ENCODE peak calls at places on chromosomes 5 and 9, in seven cellular contexts. A is IMR-90, M is neuronal stem cell, G is mesendoderm, B is trophoblast cell, W is H1, I is mesenchymal stem cell. C is an unnamed sample.

GRCh38 chr9:129465834-129466535 is 154.9 kb downstream of the C9orf50 start:
- DNase-seq in W (no peak), B (peak; percentile 63), A (no peak), I (no peak), M (no peak), G (no peak), C (no peak)

GRCh38 chr9:35757527-35758275 is 3.6 kb upstream of the MSMP start:
- DNase-seq in B (no peak), I (peak; percentile 11), A (no peak), M (no peak), W (no peak), G (peak; percentile 75), C (no peak)

GRCh38 chr9:134243778-134244467 is 79.6 kb upstream of the RNU6ATAC start:
- DNase-seq in G (no peak), B (peak; percentile 41), I (peak; percentile 58), W (no peak), M (no peak), A (peak; percentile 59), C (no peak)

GRCh38 chr9:6955251-6955921 is 197.6 kb downstream of the KDM4C start:
- DNase-seq in M (peak; percentile 48), A (peak; percentile 77), W (no peak), G (peak; percentile 13), B (no peak), I (peak; percentile 64), C (no peak)

GRCh38 chr5:137122075-137122474 is 377.1 kb downstream of the SPOCK1 start:
- DNase-seq in A (peak; percentile 34), M (no peak), G (no peak), B (no peak), W (no peak), I (no peak), C (no peak)

GRCh38 chr5:173523388-173523787 is 93.1 kb downstream of the BOD1 start:
- DNase-seq in A (no peak), W (no peak), G (no peak), I (no peak), B (no peak), M (no peak), C (no peak)

GRCh38 chr5:169702726-169703481 is 65.8 kb downstream of the DOCK2 start:
- DNase-seq in W (no peak), M (no peak), I (peak; percentile 43), A (no peak), B (no peak), G (peak; percentile 11), C (no peak)

GRCh38 chr9:135282001-135282731 is 194.7 kb downstream of the OLFM1 start:
- DNase-seq in I (no peak), M (no peak), G (no peak), W (no peak), B (no peak), A (no peak), C (no peak)

GRCh38 chr9:91589101-91589553 is 165.5 kb upstream of the NFIL3 start:
- DNase-seq in M (no peak), G (no peak), I (peak; percentile 30), W (no peak), B (peak; percentile 4), A (peak; percentile 88), C (no peak)

GRCh38 chr5:9483779-9484178 is 62.1 kb downstream of the SEMA5A start:
- DNase-seq in I (peak; percentile 64), B (no peak), W (no peak), M (no peak), A (peak; percentile 48), G (no peak), C (no peak)

GRCh38 chr9:92592537-92592936 is 56.7 kb upstream of the ECM2 start:
- DNase-seq in A (no peak), W (no peak), G (no peak), M (no peak), B (no peak), I (no peak), C (no peak)

GRCh38 chr5:170737591-170737990 is 45.9 kb upstream of the GABRP start:
- DNase-seq in G (no peak), B (no peak), W (no peak), A (no peak), I (no peak), M (no peak), C (no peak)

GRCh38 chr5:143436871-143437270 is 33.4 kb upstream of the NR3C1 start:
- DNase-seq in B (no peak), G (no peak), I (no peak), W (no peak), M (no peak), A (peak; percentile 7), C (no peak)

GRCh38 chr9:94507531-94508258 is 47.2 kb upstream of the PCAT7 start:
- DNase-seq in B (no peak), A (no peak), I (no peak), W (no peak), G (no peak), M (no peak), C (no peak)

DNA sequence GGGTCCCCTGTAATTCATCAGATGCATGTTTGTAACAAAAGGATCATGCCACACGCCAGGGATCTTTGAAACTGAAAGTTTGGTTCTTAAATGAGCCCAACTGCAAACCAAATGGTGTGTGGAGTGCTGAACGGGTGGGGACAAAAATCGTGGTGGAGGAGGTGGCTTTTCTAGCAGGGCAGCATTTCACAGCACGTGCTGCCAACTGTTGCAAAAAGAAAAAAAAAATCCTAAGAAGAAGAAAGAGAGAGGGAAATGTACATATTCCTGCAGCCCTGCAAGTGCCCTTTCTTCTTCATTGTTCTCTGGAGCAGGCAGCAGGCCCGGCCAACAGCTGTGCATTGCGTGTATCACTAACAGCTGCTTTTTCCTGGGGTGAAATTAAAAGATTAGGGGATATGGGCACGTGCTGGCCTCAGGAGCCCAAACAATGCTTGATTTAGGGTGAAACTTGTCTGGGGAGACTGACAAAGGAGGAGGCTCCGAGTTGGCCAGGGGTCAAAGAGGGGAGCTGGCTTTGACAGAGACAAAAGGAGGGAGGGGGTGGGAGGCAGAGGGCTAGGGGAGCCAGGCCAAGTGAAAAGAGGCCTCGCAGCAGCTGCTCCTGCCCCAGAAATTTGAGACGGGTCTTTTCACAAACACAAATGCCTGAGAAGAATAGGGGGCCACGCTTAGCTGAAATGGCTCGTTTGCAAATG is 73.0 kb downstream of the GADD45G start:
- DNase-seq in M (peak; percentile 93), G (no peak), W (peak; percentile 85), B (no peak), A (no peak), I (no peak), C (peak; percentile 92)
- H4K8ac ChIP-seq in M (no peak overlapping the region), G (no peak overlapping the region), W (no peak overlapping the region), B (no peak overlapping the region), A (no peak overlapping the region), I (peak overlapping the region; percentile 67), C (no peak overlapping the region)

DNA sequence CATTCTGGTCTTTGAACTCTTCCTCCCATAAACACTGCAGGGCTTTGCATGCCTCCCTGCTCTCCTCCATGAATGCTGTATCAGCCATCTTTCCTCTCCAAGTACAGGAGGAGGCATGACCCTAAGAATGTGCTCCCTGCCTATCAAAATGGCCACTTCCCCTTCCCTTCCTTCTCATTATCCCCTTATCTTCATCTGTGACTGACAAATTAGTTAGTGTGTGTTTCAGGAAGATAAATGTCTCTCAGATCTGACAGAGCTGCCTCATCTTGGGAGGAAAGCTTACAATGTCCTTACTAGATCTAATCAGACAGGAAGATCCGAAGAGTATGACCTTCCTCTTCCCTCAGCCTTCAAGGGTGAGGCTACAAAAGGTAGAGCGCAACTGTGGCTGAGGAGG is 46.2 kb downstream of the TLR4 start:
- DNase-seq in I (no peak), A (no peak), B (no peak), W (no peak), G (peak; percentile 80), M (no peak), C (no peak)
- H4K8ac ChIP-seq in I (no peak overlapping the region), A (no peak overlapping the region), B (no peak overlapping the region), W (no peak overlapping the region), G (no peak overlapping the region), M (no peak overlapping the region), C (no peak overlapping the region)

DNA sequence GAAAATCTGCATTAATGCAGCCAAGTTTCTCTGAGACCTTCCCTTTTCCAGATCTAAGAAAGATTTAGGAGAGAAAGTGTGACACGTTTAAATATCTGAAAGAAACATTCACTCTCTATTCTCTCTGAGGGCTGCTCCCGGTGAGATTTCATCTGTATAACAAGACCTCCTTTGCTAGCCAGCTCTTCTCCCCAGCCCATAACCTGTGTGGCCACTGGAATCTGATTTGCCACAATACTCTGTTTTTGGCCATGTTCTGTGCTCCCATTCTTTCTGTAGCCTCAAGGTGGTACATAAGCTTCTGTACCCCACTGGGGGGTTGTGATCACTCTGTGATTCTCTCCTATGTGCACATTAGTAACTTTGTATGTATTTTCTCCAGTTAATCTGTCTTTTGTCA is 291.0 kb upstream of the SEMA6A start:
- DNase-seq in G (peak; percentile 41), M (no peak), I (no peak), B (no peak), W (no peak), A (no peak), C (peak; percentile 47)
- H4K8ac ChIP-seq in G (no peak overlapping the region), M (no peak overlapping the region), I (no peak overlapping the region), B (no peak overlapping the region), W (no peak overlapping the region), A (no peak overlapping the region), C (no peak overlapping the region)

DNA sequence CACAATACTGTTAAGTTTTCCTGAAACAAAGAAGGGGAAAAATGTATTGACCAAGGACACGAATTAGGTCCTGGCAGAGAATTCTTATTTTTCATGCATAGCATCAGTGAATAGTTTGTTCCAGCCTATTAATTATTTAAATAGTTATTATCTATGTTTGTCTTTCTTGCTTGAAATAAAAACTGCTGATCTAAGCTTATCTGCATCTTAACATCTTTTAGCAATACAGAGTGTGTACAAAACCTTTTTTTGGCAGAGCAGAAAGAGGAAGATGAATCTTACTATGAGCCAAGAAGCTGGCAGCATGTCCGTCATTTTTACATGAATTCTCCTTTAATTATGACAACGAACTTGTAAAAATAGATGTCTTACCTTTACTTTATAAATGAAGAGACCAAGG is 23.3 kb upstream of the PLPPR1 start:
- DNase-seq in W (no peak), I (no peak), G (no peak), B (no peak), M (no peak), A (no peak), C (no peak)
- H4K8ac ChIP-seq in W (no peak overlapping the region), I (no peak overlapping the region), G (no peak overlapping the region), B (no peak overlapping the region), M (no peak overlapping the region), A (no peak overlapping the region), C (no peak overlapping the region)

DNA sequence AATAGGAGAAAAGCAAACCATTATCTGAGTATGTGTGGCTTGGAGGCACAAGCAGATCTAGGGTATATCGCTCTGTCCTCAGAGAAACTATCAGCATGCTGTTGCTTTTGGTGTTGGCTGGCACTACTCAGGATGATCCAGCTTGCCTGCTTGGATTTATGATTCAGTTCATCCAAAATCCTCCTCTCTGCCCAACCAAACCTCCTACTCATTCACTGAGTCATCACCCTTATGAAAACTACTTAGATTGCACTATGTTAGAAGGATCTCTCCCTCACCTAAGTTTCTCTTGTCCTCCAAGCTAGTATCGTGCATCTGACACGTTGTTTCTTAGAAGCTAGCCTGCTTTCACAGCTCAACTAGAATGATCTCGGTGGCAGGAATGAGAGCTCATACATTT is 14.2 kb upstream of the ZBED3 start:
- DNase-seq in M (no peak), A (peak; percentile 71), I (no peak), W (no peak), G (no peak), B (peak; percentile 2), C (no peak)
- H4K8ac ChIP-seq in M (no peak overlapping the region), A (no peak overlapping the region), I (no peak overlapping the region), W (no peak overlapping the region), G (no peak overlapping the region), B (no peak overlapping the region), C (no peak overlapping the region)

GRCh38 chr5:159440948-159441347 is 110.7 kb upstream of the IL12B start:
- DNase-seq in W (no peak), G (no peak), B (no peak), A (no peak), I (no peak), M (no peak), C (no peak)
- H4K8ac ChIP-seq in W (no peak overlapping the region), G (no peak overlapping the region), B (no peak overlapping the region), A (no peak overlapping the region), I (no peak overlapping the region), M (no peak overlapping the region), C (no peak overlapping the region)

C was measured in H9.